ENCODE peak calls at places on chromosomes 3 and 15, in four cellular contexts. B is upper lobe of right lung, S is hepatocyte, I is psoas muscle. T is an unnamed sample.

GRCh38 chr15:52727825-52728224 is 48.6 kb upstream of the ATOSA start:
- DNase-seq in B (no peak), S (no peak), I (no peak), T (peak; percentile 31)

GRCh38 chr3:106540743-106541142 is 671.9 kb upstream of the CBLB start:
- DNase-seq in B (no peak), S (no peak), I (no peak), T (no peak)

GRCh38 chr3:15204005-15204404 is 2.0 kb upstream of the CAPN7 start:
- DNase-seq in B (no peak), S (peak; percentile 23), I (no peak), T (no peak)

GRCh38 chr3:9780920-9781319 is 11.2 kb upstream of the CAMK1 start:
- DNase-seq in B (no peak), S (no peak), I (no peak), T (no peak)

GRCh38 chr3:194323785-194324735 is 27.1 kb downstream of the CPN2 start:
- DNase-seq in B (no peak), S (peak; percentile 89), I (peak; percentile 97), T (peak; percentile 62)

GRCh38 chr3:104596551-104596950 is 770.2 kb upstream of the ALCAM start:
- DNase-seq in B (no peak), S (peak; percentile 70), I (no peak), T (peak; percentile 56)

GRCh38 chr3:170553788-170554620 is 31.9 kb downstream of the SLC7A14 start:
- DNase-seq in B (no peak), S (no peak), I (no peak), T (no peak)

GRCh38 chr3:71606582-71606981 is 23.1 kb upstream of the FOXP1 start:
- DNase-seq in B (no peak), S (no peak), I (no peak), T (no peak)

GRCh38 chr15:78162038-78162437 is 12.9 kb downstream of the IDH3A start:
- DNase-seq in B (no peak), S (no peak), I (no peak), T (no peak)

GRCh38 chr3:48399387-48400172 is 27.6 kb downstream of the FBXW12 start:
- DNase-seq in B (no peak), S (peak; percentile 4), I (no peak), T (no peak)

GRCh38 chr3:48398701-48399386 is 26.8 kb downstream of the FBXW12 start:
- DNase-seq in B (no peak), S (peak; percentile 3), I (no peak), T (no peak)

GRCh38 chr3:48402907-48403306 is 27.0 kb downstream of the PLXNB1 start:
- DNase-seq in B (no peak), S (no peak), I (no peak), T (no peak)

GRCh38 chr3:48402281-48402732 is 27.6 kb downstream of the PLXNB1 start:
- DNase-seq in B (peak; percentile 65), S (no peak), I (peak; percentile 89), T (no peak)

GRCh38 chr3:48400824-48401433 is 28.9 kb downstream of the FBXW12 start:
- DNase-seq in B (no peak), S (peak; percentile 72), I (peak; percentile 56), T (peak; percentile 44)
- H3K27ac ChIP-seq in B (no peak overlapping the region), S (no peak overlapping the region), I (no peak overlapping the region), T (no peak overlapping the region)

DNA sequence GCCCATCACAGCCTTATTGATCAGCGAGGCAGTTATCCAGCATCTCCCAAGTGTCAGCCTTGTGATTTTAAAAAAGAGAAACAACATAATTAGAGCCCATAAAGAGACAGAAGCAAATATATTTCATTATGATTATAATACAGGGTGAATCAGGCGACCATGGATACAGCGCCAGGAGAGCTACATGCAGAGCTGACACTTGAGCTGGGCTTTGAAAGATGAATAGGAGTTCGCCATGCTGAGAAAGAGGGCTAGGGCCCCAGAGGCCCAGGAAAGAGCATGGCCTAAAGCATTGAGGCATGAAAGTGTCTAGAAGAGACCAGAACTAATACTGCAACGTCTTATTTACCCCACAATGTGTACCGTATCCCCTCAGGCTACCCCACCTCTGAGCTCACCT is 4.2 kb upstream of the CORO2B start:
- DNase-seq in B (no peak), S (no peak), I (peak; percentile 1), T (no peak)
- H3K27me3 ChIP-seq in B (peaks cover 8% of the 10 kb centered on the region), S (peaks cover 34% of the 10 kb centered on the region), I (no peaks in the 10 kb centered on the region), T (no peaks in the 10 kb centered on the region)

DNA sequence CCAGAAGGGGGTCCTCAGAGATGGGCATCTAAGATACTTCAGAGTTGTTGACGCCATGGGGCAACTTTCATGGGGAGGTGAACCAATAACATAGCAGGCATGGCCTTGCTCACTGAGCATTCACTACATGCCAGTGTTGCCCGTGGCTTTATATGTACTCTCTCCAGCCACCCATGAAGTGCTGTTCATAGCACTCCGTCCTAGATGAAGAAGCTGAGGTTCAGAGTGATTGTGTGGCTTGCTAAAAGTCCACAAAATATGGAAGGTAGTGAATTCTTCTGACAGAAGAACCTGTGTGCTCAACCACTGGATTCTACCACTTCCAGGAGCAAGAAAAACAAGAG is 9.8 kb upstream of the SEMA4B start:
- DNase-seq in B (no peak), S (no peak), I (no peak), T (no peak)
- H3K4me1 ChIP-seq in B (peaks cover 30% of the 10 kb centered on the region), S (peaks cover 27% of the 10 kb centered on the region), I (peaks cover 15% of the 10 kb centered on the region), T (peaks cover 13% of the 10 kb centered on the region)

GRCh38 chr3:128217702-128218475 is 64.6 kb downstream of the EEFSEC start:
- DNase-seq in B (no peak), S (no peak), I (no peak), T (peak; percentile 62)
- H3K27ac ChIP-seq in B (no peak overlapping the region), S (peak overlapping the region; percentile 72), I (no peak overlapping the region), T (peak overlapping the region; percentile 65)

GRCh38 chr15:45118996-45119395 is 4.9 kb downstream of the DUOXA2 start:
- DNase-seq in B (peak; percentile 38), S (no peak), I (peak; percentile 11), T (no peak)

GRCh38 chr15:45116482-45117326 is 2.6 kb downstream of the DUOXA2 start:
- DNase-seq in B (peak; percentile 63), S (no peak), I (no peak), T (no peak)

GRCh38 chr15:45116006-45116481 is 1.9 kb downstream of the DUOXA2 start:
- DNase-seq in B (peak; percentile 47), S (no peak), I (no peak), T (no peak)

GRCh38 chr15:45118131-45118588 is 4.0 kb downstream of the DUOXA2 start:
- DNase-seq in B (peak; percentile 85), S (peak; percentile 96), I (peak; percentile 87), T (peak; percentile 96)

GRCh38 chr15:45117327-45118130 is 3.4 kb downstream of the DUOXA2 start:
- DNase-seq in B (peak; percentile 56), S (no peak), I (no peak), T (no peak)
- H3K27me3 ChIP-seq in B (peaks cover 53% of the 10 kb centered on the region), S (peaks cover 49% of the 10 kb centered on the region), I (no peaks in the 10 kb centered on the region), T (peaks cover 25% of the 10 kb centered on the region)

GRCh38 chr15:68809517-68809916 is 11.2 kb downstream of the ANP32A start:
- DNase-seq in B (no peak), S (no peak), I (no peak), T (no peak)
- H3K4me1 ChIP-seq in B (peaks cover 40% of the 10 kb centered on the region), S (peaks cover 40% of the 10 kb centered on the region), I (peaks cover 67% of the 10 kb centered on the region), T (peaks cover 17% of the 10 kb centered on the region)

T was measured in A673.